ENCODE peak calls at places on chromosome 16, in ten cellular contexts. H is activated T-cell treated with anti-CD3 and anti-CD28 coated beads, Interleukin-2, amount 50 U/mL, for 4 hours; W is effector memory CD4-positive, alpha-beta T cell; B is T-helper 17 cell; A is NCI-H1105; O is small intestine; M is AML-193; E is cerebellum; R is bronchial epithelial cell; N is T-helper 1 cell. T is an unnamed sample.
A peak's percentile ranks its signal among the peaks of the same experiment; 100 is the strongest.

GRCh38 chr16:82832861-82833260 is 206.1 kb downstream of the CDH13 start:
- DNase-seq in O (no peak), E (no peak), B (no peak), N (no peak), H (no peak), W (no peak), A (no peak), R (no peak), M (no peak), T (no peak)

GRCh38 chr16:14420721-14421488 is 209.2 kb downstream of the PARN start:
- DNase-seq in H (no peak), E (no peak), A (no peak), R (no peak), B (no peak), M (no peak), O (no peak), N (no peak), W (no peak), T (no peak)

GRCh38 chr16:11708421-11708820 is 34.2 kb downstream of the TXNDC11 start:
- DNase-seq in A (no peak), B (no peak), N (no peak), R (no peak), E (no peak), H (no peak), W (no peak), M (no peak), O (no peak), T (no peak)

GRCh38 chr16:70476272-70477020 is 22.1 kb downstream of the FCSK start:
- DNase-seq in E (peak; percentile 88), H (no peak), O (peak; percentile 45), W (no peak), R (peak; percentile 62), B (no peak), N (no peak), M (no peak), A (no peak), T (no peak)

GRCh38 chr16:30654856-30655255 is 3.4 kb upstream of the FBRS start:
- DNase-seq in A (no peak), N (no peak), E (no peak), H (no peak), M (no peak), W (no peak), B (no peak), R (no peak), O (no peak), T (no peak)

GRCh38 chr16:641326-642188 is at the start of gene MCRIP2:
- DNase-seq in M (peak; percentile 76), A (peak; percentile 13), R (peak; percentile 27), W (peak; percentile 38), E (peak; percentile 91), H (peak; percentile 54), N (peak; percentile 30), B (peak; percentile 52), O (peak; percentile 87), T (peak; percentile 90)

GRCh38 chr16:11203111-11203623 is 52.8 kb downstream of the SOCS1 start:
- DNase-seq in B (no peak), O (no peak), W (no peak), N (no peak), E (no peak), R (no peak), H (no peak), M (no peak), A (no peak), T (no peak)

GRCh38 chr16:13995194-13995593 is 75.2 kb downstream of the ERCC4 start:
- DNase-seq in H (no peak), A (no peak), O (no peak), E (no peak), W (no peak), M (no peak), R (no peak), N (no peak), B (no peak), T (no peak)